ENCODE peak calls at places on chromosomes 7 and 10, in six cellular contexts. One of them, this sample, is unnamed.

GRCh38 chr7:93115796-93116195 is 2.0 kb downstream of the SAMD9 start:
- DNase-seq in epithelial cell of esophagus: peak
- DNase-seq in dorsolateral prefrontal cortex: no peak
- DNase-seq in IMR-90: peak
- DNase-seq in neural progenitor cell: no peak
- DNase-seq in body of pancreas: no peak
- DNase-seq in this sample: no peak

GRCh38 chr10:95242581-95243317 is 48.1 kb downstream of the PDLIM1 start:
- DNase-seq in epithelial cell of esophagus: peak
- DNase-seq in dorsolateral prefrontal cortex: no peak
- DNase-seq in IMR-90: peak
- DNase-seq in neural progenitor cell: peak
- DNase-seq in body of pancreas: peak
- DNase-seq in this sample: peak

GRCh38 chr10:499991-500390 is 189.5 kb downstream of the DIP2C start:
- DNase-seq in epithelial cell of esophagus: no peak
- DNase-seq in dorsolateral prefrontal cortex: no peak
- DNase-seq in IMR-90: no peak
- DNase-seq in neural progenitor cell: no peak
- DNase-seq in body of pancreas: no peak
- DNase-seq in this sample: no peak

GRCh38 chr7:158028290-158028941 is 559.2 kb downstream of the PTPRN2 start:
- DNase-seq in epithelial cell of esophagus: no peak
- DNase-seq in dorsolateral prefrontal cortex: no peak
- DNase-seq in IMR-90: no peak
- DNase-seq in neural progenitor cell: no peak
- DNase-seq in body of pancreas: peak
- DNase-seq in this sample: no peak

GRCh38 chr7:64373017-64373416 is 59.3 kb downstream of the ZNF736 start:
- DNase-seq in epithelial cell of esophagus: no peak
- DNase-seq in dorsolateral prefrontal cortex: no peak
- DNase-seq in IMR-90: no peak
- DNase-seq in neural progenitor cell: no peak
- DNase-seq in body of pancreas: no peak
- DNase-seq in this sample: no peak

GRCh38 chr7:73742753-73743641 is 4.4 kb upstream of the ABHD11 start:
- DNase-seq in epithelial cell of esophagus: peak
- DNase-seq in dorsolateral prefrontal cortex: peak
- DNase-seq in IMR-90: no peak
- DNase-seq in neural progenitor cell: peak
- DNase-seq in body of pancreas: peak
- DNase-seq in this sample: peak

GRCh38 chr10:13904053-13904452 is 317.3 kb downstream of the PRPF18 start:
- DNase-seq in epithelial cell of esophagus: no peak
- DNase-seq in dorsolateral prefrontal cortex: peak
- DNase-seq in IMR-90: no peak
- DNase-seq in neural progenitor cell: no peak
- DNase-seq in body of pancreas: no peak
- DNase-seq in this sample: no peak

GRCh38 chr10:103836776-103837344 is 18.5 kb downstream of the SH3PXD2A start:
- DNase-seq in epithelial cell of esophagus: no peak
- DNase-seq in dorsolateral prefrontal cortex: no peak
- DNase-seq in IMR-90: no peak
- DNase-seq in neural progenitor cell: no peak
- DNase-seq in body of pancreas: no peak
- DNase-seq in this sample: no peak

GRCh38 chr7:44796034-44796503 is 412 bp upstream of the PPIA start:
- DNase-seq in epithelial cell of esophagus: peak
- DNase-seq in dorsolateral prefrontal cortex: no peak
- DNase-seq in IMR-90: peak
- DNase-seq in neural progenitor cell: peak
- DNase-seq in body of pancreas: peak
- DNase-seq in this sample: no peak

GRCh38 chr10:11921800-11922387 is 98.7 kb downstream of the PROSER2 start:
- DNase-seq in epithelial cell of esophagus: no peak
- DNase-seq in dorsolateral prefrontal cortex: no peak
- DNase-seq in IMR-90: no peak
- DNase-seq in neural progenitor cell: no peak
- DNase-seq in body of pancreas: no peak
- DNase-seq in this sample: no peak

GRCh38 chr7:43083091-43083490 is 29.4 kb upstream of the HECW1 start:
- DNase-seq in epithelial cell of esophagus: no peak
- DNase-seq in dorsolateral prefrontal cortex: no peak
- DNase-seq in IMR-90: no peak
- DNase-seq in neural progenitor cell: no peak
- DNase-seq in body of pancreas: no peak
- DNase-seq in this sample: no peak

GRCh38 chr7:110521357-110521756 is 569.6 kb upstream of the LRRN3 start:
- DNase-seq in epithelial cell of esophagus: no peak
- DNase-seq in dorsolateral prefrontal cortex: no peak
- DNase-seq in IMR-90: no peak
- DNase-seq in neural progenitor cell: no peak
- DNase-seq in body of pancreas: no peak
- DNase-seq in this sample: peak

GRCh38 chr10:13816195-13816926 is 229.6 kb downstream of the PRPF18 start:
- DNase-seq in epithelial cell of esophagus: no peak
- DNase-seq in dorsolateral prefrontal cortex: peak
- DNase-seq in IMR-90: peak
- DNase-seq in neural progenitor cell: no peak
- DNase-seq in body of pancreas: peak
- DNase-seq in this sample: no peak

GRCh38 chr7:82755705-82756551 is 312.4 kb upstream of the CACNA2D1 start:
- DNase-seq in epithelial cell of esophagus: peak
- DNase-seq in dorsolateral prefrontal cortex: no peak
- DNase-seq in IMR-90: peak
- DNase-seq in neural progenitor cell: no peak
- DNase-seq in body of pancreas: no peak
- DNase-seq in this sample: no peak

GRCh38 chr7:26440253-26440992 is 148.8 kb downstream of the SNX10 start:
- DNase-seq in epithelial cell of esophagus: no peak
- DNase-seq in dorsolateral prefrontal cortex: no peak
- DNase-seq in IMR-90: no peak
- DNase-seq in neural progenitor cell: no peak
- DNase-seq in body of pancreas: no peak
- DNase-seq in this sample: peak

GRCh38 chr10:104307576-104308438 is 30.5 kb downstream of the ITPRIP start:
- DNase-seq in epithelial cell of esophagus: no peak
- DNase-seq in dorsolateral prefrontal cortex: no peak
- DNase-seq in IMR-90: no peak
- DNase-seq in neural progenitor cell: no peak
- DNase-seq in body of pancreas: no peak
- DNase-seq in this sample: no peak

GRCh38 chr7:139095194-139095659 is 14.3 kb downstream of the ZC3HAV1 start:
- DNase-seq in epithelial cell of esophagus: no peak
- DNase-seq in dorsolateral prefrontal cortex: no peak
- DNase-seq in IMR-90: no peak
- DNase-seq in neural progenitor cell: no peak
- DNase-seq in body of pancreas: no peak
- DNase-seq in this sample: no peak

GRCh38 chr7:133912916-133913697 is 214.0 kb upstream of the LRGUK start:
- DNase-seq in epithelial cell of esophagus: peak
- DNase-seq in dorsolateral prefrontal cortex: no peak
- DNase-seq in IMR-90: peak
- DNase-seq in neural progenitor cell: no peak
- DNase-seq in body of pancreas: no peak
- DNase-seq in this sample: no peak

GRCh38 chr7:133434246-133434865 is 181.5 kb downstream of the EXOC4 start:
- DNase-seq in epithelial cell of esophagus: peak
- DNase-seq in dorsolateral prefrontal cortex: no peak
- DNase-seq in IMR-90: peak
- DNase-seq in neural progenitor cell: peak
- DNase-seq in body of pancreas: no peak
- DNase-seq in this sample: no peak

GRCh38 chr10:105797234-105797890 is 1156.3 kb downstream of the SORCS3 start:
- DNase-seq in epithelial cell of esophagus: peak
- DNase-seq in dorsolateral prefrontal cortex: no peak
- DNase-seq in IMR-90: no peak
- DNase-seq in neural progenitor cell: peak
- DNase-seq in body of pancreas: peak
- DNase-seq in this sample: no peak

GRCh38 chr7:23712368-23713284 is 2.6 kb downstream of the STK31 start:
- DNase-seq in epithelial cell of esophagus: peak
- DNase-seq in dorsolateral prefrontal cortex: no peak
- DNase-seq in IMR-90: peak
- DNase-seq in neural progenitor cell: peak
- DNase-seq in body of pancreas: no peak
- DNase-seq in this sample: no peak

GRCh38 chr7:27188666-27189559 is 3.9 kb upstream of the HOXA11 start:
- DNase-seq in epithelial cell of esophagus: no peak
- DNase-seq in dorsolateral prefrontal cortex: peak
- DNase-seq in IMR-90: no peak
- DNase-seq in neural progenitor cell: no peak
- DNase-seq in body of pancreas: peak
- DNase-seq in this sample: peak

GRCh38 chr7:46559194-46559576 is 638.1 kb upstream of the IGFBP3 start:
- DNase-seq in epithelial cell of esophagus: peak
- DNase-seq in dorsolateral prefrontal cortex: no peak
- DNase-seq in IMR-90: peak
- DNase-seq in neural progenitor cell: no peak
- DNase-seq in body of pancreas: no peak
- DNase-seq in this sample: no peak

GRCh38 chr7:138665249-138665648 is 35.9 kb downstream of the SVOPL start:
- DNase-seq in epithelial cell of esophagus: no peak
- DNase-seq in dorsolateral prefrontal cortex: no peak
- DNase-seq in IMR-90: no peak
- DNase-seq in neural progenitor cell: peak
- DNase-seq in body of pancreas: no peak
- DNase-seq in this sample: peak

GRCh38 chr7:122305475-122306319 is 1.1 kb upstream of the FEZF1 start:
- DNase-seq in epithelial cell of esophagus: no peak
- DNase-seq in dorsolateral prefrontal cortex: no peak
- DNase-seq in IMR-90: no peak
- DNase-seq in neural progenitor cell: peak
- DNase-seq in body of pancreas: no peak
- DNase-seq in this sample: peak
- H3K4me3 ChIP-seq in epithelial cell of esophagus: no peak
- H3K4me3 ChIP-seq in dorsolateral prefrontal cortex: no peak
- H3K4me3 ChIP-seq in IMR-90: no peak
- H3K4me3 ChIP-seq in neural progenitor cell: peak
- H3K4me3 ChIP-seq in body of pancreas: no peak
- H3K4me3 ChIP-seq in this sample: peak

DNA sequence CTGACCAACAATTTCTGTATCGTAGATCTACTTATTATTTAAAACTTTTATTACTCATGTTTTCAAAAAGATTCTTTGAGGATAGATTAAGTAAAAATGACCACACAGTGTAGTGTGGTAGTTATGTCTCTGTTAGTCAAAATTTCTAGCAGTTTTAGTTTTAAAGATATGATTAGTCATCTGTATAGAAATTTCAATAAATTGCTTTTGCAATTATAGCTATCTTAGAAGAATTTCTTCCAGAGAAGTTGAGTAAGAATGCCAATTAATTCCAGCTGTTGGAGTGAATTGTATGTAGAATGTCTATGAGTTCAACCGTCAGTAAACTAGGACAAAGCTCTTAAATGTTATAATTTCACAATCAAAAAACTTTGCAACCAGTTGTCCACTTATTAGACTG is 229.7 kb downstream of the CDK14 start:
- DNase-seq in epithelial cell of esophagus: no peak
- DNase-seq in dorsolateral prefrontal cortex: no peak
- DNase-seq in IMR-90: peak
- DNase-seq in neural progenitor cell: no peak
- DNase-seq in body of pancreas: no peak
- DNase-seq in this sample: no peak
- H3K4me3 ChIP-seq in epithelial cell of esophagus: no peak
- H3K4me3 ChIP-seq in dorsolateral prefrontal cortex: no peak
- H3K4me3 ChIP-seq in IMR-90: no peak
- H3K4me3 ChIP-seq in neural progenitor cell: no peak
- H3K4me3 ChIP-seq in body of pancreas: no peak
- H3K4me3 ChIP-seq in this sample: no peak

DNA sequence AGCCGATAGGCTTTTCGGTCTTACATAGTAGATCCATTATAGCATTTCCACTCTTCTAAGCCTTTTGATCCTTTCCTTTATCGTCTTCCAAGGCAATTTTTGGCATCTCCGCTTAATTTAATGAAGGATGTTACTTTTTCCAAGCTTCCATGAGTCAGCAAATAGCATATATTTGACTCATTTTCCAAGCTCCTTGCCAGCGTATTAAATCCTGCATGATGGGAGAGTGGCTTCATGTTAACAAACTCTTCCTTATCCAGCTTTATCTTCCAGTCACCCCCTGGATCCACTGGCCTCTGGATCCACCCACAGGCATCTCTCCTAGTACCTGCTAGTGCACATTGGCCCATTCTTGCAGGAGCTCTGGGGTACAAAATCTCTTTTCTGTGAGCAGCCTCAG is 13.0 kb downstream of the OR9A2 start:
- DNase-seq in epithelial cell of esophagus: peak
- DNase-seq in dorsolateral prefrontal cortex: no peak
- DNase-seq in IMR-90: peak
- DNase-seq in neural progenitor cell: no peak
- DNase-seq in body of pancreas: no peak
- DNase-seq in this sample: no peak
- H3K4me3 ChIP-seq in epithelial cell of esophagus: no peak
- H3K4me3 ChIP-seq in dorsolateral prefrontal cortex: no peak
- H3K4me3 ChIP-seq in IMR-90: no peak
- H3K4me3 ChIP-seq in neural progenitor cell: no peak
- H3K4me3 ChIP-seq in body of pancreas: no peak
- H3K4me3 ChIP-seq in this sample: no peak

GRCh38 chr7:17696422-17696821 is 243.9 kb downstream of the SNX13 start:
- DNase-seq in epithelial cell of esophagus: peak
- DNase-seq in dorsolateral prefrontal cortex: no peak
- DNase-seq in IMR-90: peak
- DNase-seq in neural progenitor cell: no peak
- DNase-seq in body of pancreas: no peak
- DNase-seq in this sample: no peak
- H3K4me3 ChIP-seq in epithelial cell of esophagus: no peak
- H3K4me3 ChIP-seq in dorsolateral prefrontal cortex: no peak
- H3K4me3 ChIP-seq in IMR-90: no peak
- H3K4me3 ChIP-seq in neural progenitor cell: no peak
- H3K4me3 ChIP-seq in body of pancreas: no peak
- H3K4me3 ChIP-seq in this sample: no peak

DNA sequence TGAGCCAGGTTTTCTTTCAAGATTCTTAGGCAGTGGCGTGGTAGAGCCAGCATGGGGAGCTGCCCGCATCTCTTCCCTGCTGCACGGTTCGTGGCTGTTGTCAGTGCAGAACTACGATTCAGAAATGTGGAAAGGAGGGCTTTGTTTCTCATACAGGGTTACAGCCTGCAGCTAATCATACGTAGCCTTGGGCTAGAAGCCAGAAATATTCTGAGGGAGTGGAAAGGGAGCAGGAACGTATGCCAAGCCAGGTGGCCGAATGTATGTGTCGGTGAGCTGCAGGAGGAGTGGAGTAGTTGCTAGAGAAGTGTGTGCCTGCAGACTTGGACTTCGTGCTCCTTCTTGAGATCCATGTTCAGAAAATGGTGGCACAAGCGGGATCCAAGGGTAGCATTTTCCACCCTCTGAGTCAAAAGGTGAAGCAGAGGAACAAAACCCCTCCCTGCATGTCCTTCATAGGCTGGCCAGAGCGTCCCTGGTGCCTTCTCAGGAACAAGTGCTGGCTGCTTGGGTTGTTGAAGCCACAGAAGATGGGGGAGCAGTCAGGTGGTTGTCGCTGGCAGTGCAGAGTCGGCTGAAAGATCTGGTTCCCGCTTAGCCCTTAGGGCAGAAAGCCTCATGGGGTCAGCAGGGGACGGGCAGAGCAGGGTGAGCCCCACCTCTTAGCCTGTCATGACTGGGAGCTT is 40.9 kb downstream of the LANCL2 start:
- DNase-seq in epithelial cell of esophagus: no peak
- DNase-seq in dorsolateral prefrontal cortex: no peak
- DNase-seq in IMR-90: no peak
- DNase-seq in neural progenitor cell: no peak
- DNase-seq in body of pancreas: peak
- DNase-seq in this sample: no peak
- H3K4me3 ChIP-seq in epithelial cell of esophagus: no peak
- H3K4me3 ChIP-seq in dorsolateral prefrontal cortex: no peak
- H3K4me3 ChIP-seq in IMR-90: no peak
- H3K4me3 ChIP-seq in neural progenitor cell: no peak
- H3K4me3 ChIP-seq in body of pancreas: no peak
- H3K4me3 ChIP-seq in this sample: no peak

This sample was measured in WERI-Rb-1.